ENCODE peak calls at places on chromosomes 16 and 17, in ten cellular contexts. One of them, this sample, is unnamed.

GRCh38 chr16:28935924-28936783 is 4.4 kb downstream of the CD19 start:
- DNase-seq in left lung: peak; percentile 89
- DNase-seq in stimulated activated CD4-positive, alpha-beta T cell treated with anti-CD3 and anti-CD28 coated beads, Interleukin-4, amount 100 ng/mL, for 48 hours: peak; percentile 94
- DNase-seq in NCI-H1417: peak; percentile 81
- DNase-seq in astrocyte of the spinal cord: peak; percentile 74
- DNase-seq in D341Med: peak; percentile 65
- DNase-seq in transverse colon: peak; percentile 89
- DNase-seq in epithelial cell of proximal tubule: no peak
- DNase-seq in CD4-positive, alpha-beta T cell: peak; percentile 64
- DNase-seq in left colon: peak; percentile 92
- DNase-seq in this sample: peak; percentile 67

GRCh38 chr16:11630230-11631056 is 37.8 kb upstream of the SNN start:
- DNase-seq in epithelial cell of proximal tubule: no peak
- DNase-seq in transverse colon: no peak
- DNase-seq in left lung: no peak
- DNase-seq in stimulated activated CD4-positive, alpha-beta T cell treated with anti-CD3 and anti-CD28 coated beads, Interleukin-4, amount 100 ng/mL, for 48 hours: no peak
- DNase-seq in astrocyte of the spinal cord: no peak
- DNase-seq in CD4-positive, alpha-beta T cell: no peak
- DNase-seq in D341Med: no peak
- DNase-seq in NCI-H1417: no peak
- DNase-seq in left colon: no peak
- DNase-seq in this sample: no peak

GRCh38 chr17:73189417-73190099 is 3.3 kb upstream of the COG1 start:
- DNase-seq in transverse colon: no peak
- DNase-seq in NCI-H1417: peak; percentile 69
- DNase-seq in D341Med: peak; percentile 83
- DNase-seq in stimulated activated CD4-positive, alpha-beta T cell treated with anti-CD3 and anti-CD28 coated beads, Interleukin-4, amount 100 ng/mL, for 48 hours: no peak
- DNase-seq in CD4-positive, alpha-beta T cell: no peak
- DNase-seq in epithelial cell of proximal tubule: no peak
- DNase-seq in left colon: peak; percentile 36
- DNase-seq in astrocyte of the spinal cord: peak; percentile 51
- DNase-seq in left lung: no peak
- DNase-seq in this sample: peak; percentile 61

GRCh38 chr16:89701425-89702406 is at the start of gene SPATA2L:
- DNase-seq in CD4-positive, alpha-beta T cell: peak; percentile 97
- DNase-seq in left colon: peak; percentile 97
- DNase-seq in astrocyte of the spinal cord: peak; percentile 82
- DNase-seq in left lung: peak; percentile 94
- DNase-seq in NCI-H1417: peak; percentile 98
- DNase-seq in stimulated activated CD4-positive, alpha-beta T cell treated with anti-CD3 and anti-CD28 coated beads, Interleukin-4, amount 100 ng/mL, for 48 hours: peak; percentile 94
- DNase-seq in epithelial cell of proximal tubule: no peak
- DNase-seq in D341Med: peak; percentile 95
- DNase-seq in transverse colon: peak; percentile 98
- DNase-seq in this sample: peak; percentile 92

GRCh38 chr17:62049299-62049698 is 15.8 kb downstream of the MED13 start:
- DNase-seq in transverse colon: no peak
- DNase-seq in epithelial cell of proximal tubule: no peak
- DNase-seq in D341Med: no peak
- DNase-seq in NCI-H1417: no peak
- DNase-seq in stimulated activated CD4-positive, alpha-beta T cell treated with anti-CD3 and anti-CD28 coated beads, Interleukin-4, amount 100 ng/mL, for 48 hours: no peak
- DNase-seq in CD4-positive, alpha-beta T cell: no peak
- DNase-seq in astrocyte of the spinal cord: no peak
- DNase-seq in left colon: no peak
- DNase-seq in left lung: no peak
- DNase-seq in this sample: no peak

GRCh38 chr17:1331708-1332107 is 52.2 kb downstream of the TRARG1 start:
- DNase-seq in left lung: no peak
- DNase-seq in left colon: no peak
- DNase-seq in CD4-positive, alpha-beta T cell: peak; percentile 5
- DNase-seq in D341Med: no peak
- DNase-seq in stimulated activated CD4-positive, alpha-beta T cell treated with anti-CD3 and anti-CD28 coated beads, Interleukin-4, amount 100 ng/mL, for 48 hours: no peak
- DNase-seq in transverse colon: no peak
- DNase-seq in astrocyte of the spinal cord: no peak
- DNase-seq in NCI-H1417: no peak
- DNase-seq in epithelial cell of proximal tubule: no peak
- DNase-seq in this sample: no peak

GRCh38 chr17:72005332-72006163 is 115.3 kb upstream of the SOX9 start:
- DNase-seq in stimulated activated CD4-positive, alpha-beta T cell treated with anti-CD3 and anti-CD28 coated beads, Interleukin-4, amount 100 ng/mL, for 48 hours: no peak
- DNase-seq in epithelial cell of proximal tubule: no peak
- DNase-seq in left lung: no peak
- DNase-seq in D341Med: no peak
- DNase-seq in NCI-H1417: no peak
- DNase-seq in CD4-positive, alpha-beta T cell: no peak
- DNase-seq in left colon: no peak
- DNase-seq in transverse colon: no peak
- DNase-seq in astrocyte of the spinal cord: no peak
- DNase-seq in this sample: no peak

GRCh38 chr16:68229431-68230175 is 6.3 kb downstream of the ESRP2 start:
- DNase-seq in stimulated activated CD4-positive, alpha-beta T cell treated with anti-CD3 and anti-CD28 coated beads, Interleukin-4, amount 100 ng/mL, for 48 hours: no peak
- DNase-seq in astrocyte of the spinal cord: peak; percentile 67
- DNase-seq in NCI-H1417: peak; percentile 68
- DNase-seq in left lung: peak; percentile 29
- DNase-seq in D341Med: peak; percentile 70
- DNase-seq in epithelial cell of proximal tubule: no peak
- DNase-seq in transverse colon: no peak
- DNase-seq in CD4-positive, alpha-beta T cell: peak; percentile 35
- DNase-seq in left colon: peak; percentile 45
- DNase-seq in this sample: peak; percentile 75

GRCh38 chr17:385195-385835 is 32.7 kb upstream of the RPH3AL start:
- DNase-seq in CD4-positive, alpha-beta T cell: peak; percentile 14
- DNase-seq in NCI-H1417: peak; percentile 30
- DNase-seq in astrocyte of the spinal cord: no peak
- DNase-seq in epithelial cell of proximal tubule: no peak
- DNase-seq in stimulated activated CD4-positive, alpha-beta T cell treated with anti-CD3 and anti-CD28 coated beads, Interleukin-4, amount 100 ng/mL, for 48 hours: no peak
- DNase-seq in D341Med: peak; percentile 75
- DNase-seq in left lung: no peak
- DNase-seq in transverse colon: peak; percentile 42
- DNase-seq in left colon: peak; percentile 50
- DNase-seq in this sample: peak; percentile 79

GRCh38 chr16:49587511-49587910 is 213.9 kb downstream of the C16orf78 start:
- DNase-seq in NCI-H1417: no peak
- DNase-seq in left lung: no peak
- DNase-seq in D341Med: no peak
- DNase-seq in epithelial cell of proximal tubule: no peak
- DNase-seq in astrocyte of the spinal cord: no peak
- DNase-seq in stimulated activated CD4-positive, alpha-beta T cell treated with anti-CD3 and anti-CD28 coated beads, Interleukin-4, amount 100 ng/mL, for 48 hours: no peak
- DNase-seq in CD4-positive, alpha-beta T cell: no peak
- DNase-seq in left colon: no peak
- DNase-seq in transverse colon: no peak
- DNase-seq in this sample: no peak

GRCh38 chr16:53518550-53519416 is 15.8 kb upstream of the AKTIP start:
- DNase-seq in stimulated activated CD4-positive, alpha-beta T cell treated with anti-CD3 and anti-CD28 coated beads, Interleukin-4, amount 100 ng/mL, for 48 hours: peak; percentile 48
- DNase-seq in astrocyte of the spinal cord: peak; percentile 23
- DNase-seq in D341Med: no peak
- DNase-seq in left lung: peak; percentile 53
- DNase-seq in CD4-positive, alpha-beta T cell: peak; percentile 63
- DNase-seq in epithelial cell of proximal tubule: no peak
- DNase-seq in left colon: peak; percentile 34
- DNase-seq in NCI-H1417: no peak
- DNase-seq in transverse colon: peak; percentile 71
- DNase-seq in this sample: no peak

GRCh38 chr16:66286527-66286926 is 80.0 kb upstream of the CDH5 start:
- DNase-seq in D341Med: no peak
- DNase-seq in transverse colon: no peak
- DNase-seq in NCI-H1417: no peak
- DNase-seq in stimulated activated CD4-positive, alpha-beta T cell treated with anti-CD3 and anti-CD28 coated beads, Interleukin-4, amount 100 ng/mL, for 48 hours: no peak
- DNase-seq in CD4-positive, alpha-beta T cell: no peak
- DNase-seq in left colon: no peak
- DNase-seq in epithelial cell of proximal tubule: no peak
- DNase-seq in left lung: peak; percentile 10
- DNase-seq in astrocyte of the spinal cord: no peak
- DNase-seq in this sample: no peak

GRCh38 chr16:86680661-86681439 is 102.5 kb downstream of the FOXL1 start:
- DNase-seq in transverse colon: no peak
- DNase-seq in NCI-H1417: no peak
- DNase-seq in astrocyte of the spinal cord: peak; percentile 69
- DNase-seq in D341Med: no peak
- DNase-seq in stimulated activated CD4-positive, alpha-beta T cell treated with anti-CD3 and anti-CD28 coated beads, Interleukin-4, amount 100 ng/mL, for 48 hours: no peak
- DNase-seq in CD4-positive, alpha-beta T cell: no peak
- DNase-seq in epithelial cell of proximal tubule: no peak
- DNase-seq in left colon: no peak
- DNase-seq in left lung: no peak
- DNase-seq in this sample: no peak

GRCh38 chr16:86994651-86995171 is 322.5 kb downstream of the C16orf95 start:
- DNase-seq in CD4-positive, alpha-beta T cell: no peak
- DNase-seq in D341Med: no peak
- DNase-seq in left colon: no peak
- DNase-seq in left lung: no peak
- DNase-seq in stimulated activated CD4-positive, alpha-beta T cell treated with anti-CD3 and anti-CD28 coated beads, Interleukin-4, amount 100 ng/mL, for 48 hours: no peak
- DNase-seq in NCI-H1417: peak; percentile 34
- DNase-seq in astrocyte of the spinal cord: peak; percentile 97
- DNase-seq in epithelial cell of proximal tubule: peak; percentile 48
- DNase-seq in transverse colon: no peak
- DNase-seq in this sample: peak; percentile 54

GRCh38 chr16:71865173-71865863 is 18.7 kb downstream of the ZNF821 start:
- DNase-seq in transverse colon: no peak
- DNase-seq in left lung: no peak
- DNase-seq in epithelial cell of proximal tubule: no peak
- DNase-seq in astrocyte of the spinal cord: no peak
- DNase-seq in CD4-positive, alpha-beta T cell: no peak
- DNase-seq in left colon: no peak
- DNase-seq in D341Med: no peak
- DNase-seq in stimulated activated CD4-positive, alpha-beta T cell treated with anti-CD3 and anti-CD28 coated beads, Interleukin-4, amount 100 ng/mL, for 48 hours: no peak
- DNase-seq in NCI-H1417: no peak
- DNase-seq in this sample: no peak

GRCh38 chr17:53626286-53626685 is 196.4 kb upstream of the KIF2B start:
- DNase-seq in astrocyte of the spinal cord: peak; percentile 78
- DNase-seq in stimulated activated CD4-positive, alpha-beta T cell treated with anti-CD3 and anti-CD28 coated beads, Interleukin-4, amount 100 ng/mL, for 48 hours: no peak
- DNase-seq in NCI-H1417: no peak
- DNase-seq in CD4-positive, alpha-beta T cell: no peak
- DNase-seq in epithelial cell of proximal tubule: peak; percentile 71
- DNase-seq in left lung: no peak
- DNase-seq in left colon: no peak
- DNase-seq in D341Med: no peak
- DNase-seq in transverse colon: no peak
- DNase-seq in this sample: no peak

GRCh38 chr16:53061701-53062159 is 6.9 kb downstream of the CHD9 start:
- DNase-seq in epithelial cell of proximal tubule: no peak
- DNase-seq in CD4-positive, alpha-beta T cell: no peak
- DNase-seq in left lung: peak; percentile 80
- DNase-seq in transverse colon: peak; percentile 84
- DNase-seq in D341Med: no peak
- DNase-seq in NCI-H1417: no peak
- DNase-seq in astrocyte of the spinal cord: no peak
- DNase-seq in stimulated activated CD4-positive, alpha-beta T cell treated with anti-CD3 and anti-CD28 coated beads, Interleukin-4, amount 100 ng/mL, for 48 hours: peak; percentile 11
- DNase-seq in left colon: peak; percentile 80
- DNase-seq in this sample: no peak

GRCh38 chr16:80610489-80611156 is 69.8 kb downstream of the DYNLRB2 start:
- DNase-seq in epithelial cell of proximal tubule: no peak
- DNase-seq in NCI-H1417: no peak
- DNase-seq in D341Med: no peak
- DNase-seq in left lung: no peak
- DNase-seq in astrocyte of the spinal cord: no peak
- DNase-seq in transverse colon: no peak
- DNase-seq in left colon: no peak
- DNase-seq in stimulated activated CD4-positive, alpha-beta T cell treated with anti-CD3 and anti-CD28 coated beads, Interleukin-4, amount 100 ng/mL, for 48 hours: no peak
- DNase-seq in CD4-positive, alpha-beta T cell: no peak
- DNase-seq in this sample: no peak

GRCh38 chr16:5851583-5851982 is 754.0 kb upstream of the EEF2KMT start:
- DNase-seq in epithelial cell of proximal tubule: no peak
- DNase-seq in NCI-H1417: no peak
- DNase-seq in transverse colon: no peak
- DNase-seq in CD4-positive, alpha-beta T cell: no peak
- DNase-seq in left colon: no peak
- DNase-seq in stimulated activated CD4-positive, alpha-beta T cell treated with anti-CD3 and anti-CD28 coated beads, Interleukin-4, amount 100 ng/mL, for 48 hours: no peak
- DNase-seq in left lung: no peak
- DNase-seq in astrocyte of the spinal cord: no peak
- DNase-seq in D341Med: no peak
- DNase-seq in this sample: no peak

GRCh38 chr17:50560185-50560824 is at the start of gene CACNA1G:
- DNase-seq in epithelial cell of proximal tubule: no peak
- DNase-seq in stimulated activated CD4-positive, alpha-beta T cell treated with anti-CD3 and anti-CD28 coated beads, Interleukin-4, amount 100 ng/mL, for 48 hours: peak; percentile 83
- DNase-seq in left colon: peak; percentile 91
- DNase-seq in transverse colon: peak; percentile 92
- DNase-seq in D341Med: peak; percentile 98
- DNase-seq in left lung: peak; percentile 87
- DNase-seq in astrocyte of the spinal cord: peak; percentile 76
- DNase-seq in CD4-positive, alpha-beta T cell: peak; percentile 81
- DNase-seq in NCI-H1417: peak; percentile 87
- DNase-seq in this sample: peak; percentile 91

GRCh38 chr17:44919885-44920564 is 4.7 kb upstream of the GFAP start:
- DNase-seq in astrocyte of the spinal cord: peak; percentile 79
- DNase-seq in transverse colon: peak; percentile 79
- DNase-seq in left lung: peak; percentile 79
- DNase-seq in D341Med: peak; percentile 92
- DNase-seq in NCI-H1417: peak; percentile 84
- DNase-seq in CD4-positive, alpha-beta T cell: peak; percentile 43
- DNase-seq in left colon: peak; percentile 78
- DNase-seq in epithelial cell of proximal tubule: no peak
- DNase-seq in stimulated activated CD4-positive, alpha-beta T cell treated with anti-CD3 and anti-CD28 coated beads, Interleukin-4, amount 100 ng/mL, for 48 hours: peak; percentile 40
- DNase-seq in this sample: peak; percentile 82

GRCh38 chr16:22291860-22292692 is 5.1 kb upstream of the POLR3E start:
- DNase-seq in stimulated activated CD4-positive, alpha-beta T cell treated with anti-CD3 and anti-CD28 coated beads, Interleukin-4, amount 100 ng/mL, for 48 hours: no peak
- DNase-seq in CD4-positive, alpha-beta T cell: no peak
- DNase-seq in astrocyte of the spinal cord: peak; percentile 35
- DNase-seq in NCI-H1417: no peak
- DNase-seq in transverse colon: no peak
- DNase-seq in left lung: no peak
- DNase-seq in left colon: no peak
- DNase-seq in epithelial cell of proximal tubule: no peak
- DNase-seq in D341Med: no peak
- DNase-seq in this sample: no peak

This sample was measured in retina.